ENCODE peak calls at places on chromosomes 7 and 10, in five cellular contexts. D is hepatocyte, K is fibroblast of the aortic adventitia, J is AG09309, M is lower leg skin. T is an unnamed sample.

GRCh38 chr10:124640538-124641231 is 103.5 kb downstream of the FAM53B start:
- DNase-seq in D (no peak), K (no peak), J (no peak), M (no peak), T (no peak)

GRCh38 chr7:108455833-108456677 is at the start of gene NRCAM:
- DNase-seq in M (no peak), K (no peak), J (no peak), D (peak), T (peak)

GRCh38 chr7:139451638-139452037 is 31.8 kb downstream of the KLRG2 start:
- DNase-seq in M (no peak), D (no peak), J (no peak), K (peak), T (no peak)

GRCh38 chr10:78925275-78925674 is 143.5 kb upstream of the ZMIZ1 start:
- DNase-seq in D (no peak), J (no peak), K (no peak), M (no peak), T (no peak)

GRCh38 chr10:132848306-132848705 is 62.4 kb upstream of the NKX6-2 start:
- DNase-seq in D (peak), M (peak), K (no peak), J (no peak), T (no peak)

GRCh38 chr7:51297986-51298385 is 18.6 kb downstream of the COBL start:
- DNase-seq in J (no peak), D (no peak), K (no peak), M (no peak), T (no peak)

GRCh38 chr7:14734839-14735321 is 167.7 kb downstream of the DGKB start:
- DNase-seq in J (no peak), D (peak), K (no peak), M (no peak), T (no peak)

GRCh38 chr10:102220612-102221011 is 5.5 kb upstream of the ELOVL3 start:
- DNase-seq in K (no peak), J (no peak), M (no peak), D (no peak), T (no peak)

GRCh38 chr10:4635394-4635793 is 190.6 kb upstream of the AKR1E2 start:
- DNase-seq in M (no peak), J (no peak), K (peak), D (no peak), T (no peak)

GRCh38 chr7:150811-151221 is 41.6 kb upstream of the FAM20C start:
- DNase-seq in K (no peak), M (no peak), D (no peak), J (no peak), T (no peak)

GRCh38 chr7:18555120-18555519 is 59.6 kb downstream of the HDAC9 start:
- DNase-seq in K (peak), M (no peak), J (peak), D (no peak), T (no peak)

GRCh38 chr10:112025228-112025627 is 158.3 kb downstream of the GPAM start:
- DNase-seq in M (no peak), K (no peak), D (no peak), J (no peak), T (no peak)

GRCh38 chr7:341841-342638 is 52.1 kb downstream of the FOXL3 start:
- DNase-seq in D (peak), K (no peak), M (no peak), J (no peak), T (peak)

GRCh38 chr7:122550545-122550944 is 148.4 kb downstream of the RNF133 start:
- DNase-seq in K (peak), D (no peak), J (no peak), M (no peak), T (no peak)

GRCh38 chr7:2172311-2173183 is 60.2 kb downstream of the MAD1L1 start:
- DNase-seq in M (no peak), J (peak), K (peak), D (peak), T (no peak)

GRCh38 chr10:96509017-96509641 is 4.6 kb downstream of the TLL2 start:
- DNase-seq in M (no peak), D (no peak), J (peak), K (peak), T (no peak)

GRCh38 chr7:148503900-148504487 is 86.6 kb upstream of the C7orf33 start:
- DNase-seq in J (no peak), D (peak), K (peak), M (no peak), T (no peak)

GRCh38 chr7:47227762-47228177 is 354.1 kb downstream of the TNS3 start:
- DNase-seq in D (peak), J (peak), K (peak), M (peak), T (no peak)

GRCh38 chr10:31977440-31978157 is 49.0 kb upstream of the ARHGAP12 start:
- DNase-seq in K (peak), D (no peak), M (no peak), J (peak), T (no peak)

GRCh38 chr10:23157691-23158369 is 34.3 kb upstream of the PTF1A start:
- DNase-seq in J (peak), K (peak), M (no peak), D (peak), T (no peak)

GRCh38 chr10:104323721-104324686 is 14.3 kb downstream of the ITPRIP start:
- DNase-seq in D (no peak), J (no peak), M (no peak), K (no peak), T (no peak)

GRCh38 chr10:91924212-91925021 is 847 bp downstream of the BTAF1 start:
- DNase-seq in K (peak), D (no peak), M (no peak), J (no peak), T (no peak)

GRCh38 chr7:495326-495725 is 24.3 kb downstream of the PDGFA start:
- DNase-seq in J (no peak), K (no peak), M (no peak), D (no peak), T (peak)

GRCh38 chr7:67484244-67484751 is 487.7 kb downstream of the TYW1 start:
- DNase-seq in D (peak), K (peak), M (peak), J (peak), T (no peak)

GRCh38 chr10:124150807-124151417 is 57.5 kb upstream of the CHST15 start:
- DNase-seq in M (no peak), J (no peak), K (no peak), D (no peak), T (no peak)

GRCh38 chr10:72056113-72056512 is 32.2 kb downstream of the SPOCK2 start:
- DNase-seq in J (no peak), M (no peak), D (no peak), K (no peak), T (no peak)

GRCh38 chr7:42931447-42931833 is 534 bp downstream of the PSMA2 start:
- DNase-seq in J (no peak), M (no peak), K (peak), D (no peak), T (no peak)

GRCh38 chr10:59675812-59676211 is 33.8 kb downstream of the SLC16A9 start:
- DNase-seq in M (no peak), D (no peak), J (no peak), K (no peak), T (no peak)

GRCh38 chr10:7945469-7946187 is 108.9 kb upstream of the GATA3 start:
- DNase-seq in K (peak), M (no peak), D (no peak), J (no peak), T (no peak)

GRCh38 chr7:93851536-93851935 is 39.0 kb downstream of the TFPI2 start:
- DNase-seq in M (no peak), J (peak), D (no peak), K (no peak), T (no peak)

GRCh38 chr7:108109216-108109908 is 20.8 kb downstream of the LAMB4 start:
- DNase-seq in D (peak), K (no peak), J (no peak), M (no peak), T (no peak)

GRCh38 chr7:27172388-27172774 is 1.7 kb downstream of the HOXA10 start:
- DNase-seq in M (peak), J (no peak), D (no peak), K (no peak), T (peak)

DNA sequence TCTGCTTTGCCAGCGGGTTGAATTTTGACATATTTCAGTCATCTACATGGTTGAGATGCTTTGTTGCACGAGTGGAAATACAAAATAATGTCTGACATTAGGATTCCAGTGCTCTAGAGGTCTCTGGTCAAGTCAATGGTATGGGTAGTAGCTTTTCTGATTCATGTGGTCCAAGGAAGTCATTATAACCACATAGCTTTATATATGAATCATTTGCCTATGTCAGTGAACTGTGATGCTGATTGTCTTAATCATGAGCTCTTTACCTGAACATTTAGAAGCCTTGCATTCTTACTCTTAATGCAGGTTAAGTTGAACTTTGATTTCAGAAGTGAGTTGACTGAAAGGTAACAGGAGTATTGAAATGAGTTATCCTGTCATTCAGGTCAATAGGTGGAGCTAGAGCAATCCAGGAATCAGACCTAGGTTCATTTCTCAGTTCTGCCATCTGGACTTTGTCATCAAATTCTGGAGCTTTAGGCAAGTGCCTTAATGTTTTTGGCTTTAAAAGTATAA is 3.3 kb downstream of the MAPK8 start:
- DNase-seq in J (no peak), D (peak), M (no peak), K (peak), T (no peak)
- TF ChIP-seq CTCF in J (no peak), D (peak), M (no peak), K (no peak), T (peak)

GRCh38 chr7:32941181-32941995 is 15.9 kb upstream of the FKBP9 start:
- DNase-seq in M (no peak), D (no peak), K (no peak), J (no peak), T (no peak)

GRCh38 chr7:32941996-32942782 is 15.1 kb upstream of the FKBP9 start:
- DNase-seq in J (no peak), M (peak), D (peak), K (peak), T (no peak)

GRCh38 chr7:32943654-32944030 is 13.6 kb upstream of the FKBP9 start:
- DNase-seq in K (no peak), D (no peak), M (no peak), J (no peak), T (no peak)

GRCh38 chr7:32947420-32947983 is 9.7 kb upstream of the FKBP9 start:
- DNase-seq in D (no peak), M (no peak), K (no peak), J (no peak), T (no peak)

DNA sequence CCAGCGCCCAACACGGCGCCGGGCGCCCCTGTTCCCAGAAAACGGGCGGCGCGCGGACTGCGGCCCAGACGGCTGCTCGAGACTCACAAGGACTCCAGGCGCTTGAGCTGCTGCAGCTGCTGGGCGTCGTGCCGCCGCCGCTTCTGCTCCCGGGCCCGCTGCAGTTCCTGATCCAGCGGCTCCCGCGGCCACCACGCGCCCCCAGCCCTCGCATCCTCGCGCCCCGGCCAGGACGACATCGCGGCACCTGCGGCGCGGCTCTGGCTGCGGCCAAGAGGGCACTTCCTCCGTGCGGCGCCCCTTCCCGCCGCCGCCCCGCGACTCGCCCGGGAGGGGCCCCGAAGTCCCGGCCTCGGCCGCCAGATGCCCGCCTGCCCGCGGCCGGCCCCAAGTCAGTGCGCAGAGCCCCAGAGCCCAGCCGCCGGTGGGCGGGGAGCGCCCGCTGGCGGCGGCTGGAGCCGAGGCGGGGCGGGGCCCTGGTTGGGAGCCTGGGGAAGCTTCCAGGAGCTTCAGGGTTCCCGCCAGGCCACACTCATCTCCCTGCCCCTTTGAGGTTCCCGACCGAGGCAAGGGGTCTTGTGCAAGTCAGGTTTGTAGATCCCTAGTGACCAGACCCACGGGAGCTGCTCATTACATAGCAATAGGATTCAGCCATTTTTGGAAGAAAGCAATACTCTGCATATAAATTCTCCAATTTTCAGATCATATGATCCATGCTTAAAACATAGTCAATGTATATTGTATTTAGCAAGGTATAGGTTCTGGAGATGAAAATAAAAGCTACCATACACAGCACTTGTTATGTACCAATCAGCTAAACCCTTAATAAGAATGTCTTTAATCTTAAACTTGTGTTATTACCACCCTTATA is 14.2 kb upstream of the FKBP9 start:
- DNase-seq in M (peak), J (no peak), D (peak), K (peak), T (no peak)
- TF ChIP-seq CTCF in M (no peak), J (peak), D (peak), K (peak), T (peak)

GRCh38 chr10:70538195-70538520 is 59.6 kb downstream of the PALD1 start:
- DNase-seq in M (no peak), J (no peak), D (no peak), K (no peak), T (no peak)

GRCh38 chr10:70538731-70539338 is 60.3 kb downstream of the PALD1 start:
- DNase-seq in K (no peak), M (no peak), D (no peak), J (no peak), T (peak)

GRCh38 chr10:70536196-70536920 is 57.8 kb downstream of the PALD1 start:
- DNase-seq in D (no peak), M (no peak), J (no peak), K (no peak), T (no peak)

GRCh38 chr10:70539471-70539870 is 60.9 kb downstream of the PALD1 start:
- DNase-seq in M (no peak), K (no peak), D (no peak), J (no peak), T (no peak)

DNA sequence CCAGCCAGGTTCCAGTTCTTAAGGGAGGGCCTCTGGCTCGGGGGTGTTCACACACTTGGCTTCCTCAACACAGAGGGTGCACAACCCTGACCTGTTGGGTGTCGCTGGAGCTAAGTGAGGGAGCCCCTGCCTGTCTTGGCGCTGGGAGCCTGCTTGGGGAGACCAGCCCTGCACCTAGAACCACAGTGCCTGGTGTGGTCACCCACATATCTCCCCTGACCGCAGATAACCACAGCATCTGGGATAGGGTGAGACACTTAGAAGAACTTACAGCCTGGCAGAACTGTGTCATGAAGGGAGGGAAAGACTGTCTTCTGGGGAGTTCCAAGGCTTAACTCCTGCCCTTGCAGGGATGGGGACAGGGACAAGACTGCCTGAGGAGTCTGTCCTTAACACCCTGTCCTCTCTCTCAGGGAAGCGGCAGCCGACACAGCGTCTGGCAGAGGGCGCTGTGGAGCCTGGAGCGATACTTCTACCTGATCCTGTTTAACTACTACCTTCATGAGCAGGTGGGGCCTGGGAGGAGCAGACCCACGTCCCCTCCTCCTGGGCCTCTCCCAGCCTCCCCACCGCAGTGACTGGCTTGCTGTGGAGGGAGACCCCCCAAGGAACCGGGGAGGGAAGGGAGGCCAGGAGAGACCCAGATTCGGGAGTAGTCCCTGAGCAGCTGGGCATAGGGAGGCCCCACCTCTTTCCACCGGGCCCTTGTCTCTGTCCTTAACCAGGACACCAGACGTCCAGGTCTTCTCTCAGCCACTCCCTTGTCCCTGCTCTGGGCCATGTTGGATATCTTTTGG is 59.0 kb downstream of the PALD1 start:
- DNase-seq in J (no peak), M (no peak), D (peak), K (no peak), T (no peak)
- TF ChIP-seq CTCF in J (peak), M (no peak), D (peak), K (peak), T (peak)

DNA sequence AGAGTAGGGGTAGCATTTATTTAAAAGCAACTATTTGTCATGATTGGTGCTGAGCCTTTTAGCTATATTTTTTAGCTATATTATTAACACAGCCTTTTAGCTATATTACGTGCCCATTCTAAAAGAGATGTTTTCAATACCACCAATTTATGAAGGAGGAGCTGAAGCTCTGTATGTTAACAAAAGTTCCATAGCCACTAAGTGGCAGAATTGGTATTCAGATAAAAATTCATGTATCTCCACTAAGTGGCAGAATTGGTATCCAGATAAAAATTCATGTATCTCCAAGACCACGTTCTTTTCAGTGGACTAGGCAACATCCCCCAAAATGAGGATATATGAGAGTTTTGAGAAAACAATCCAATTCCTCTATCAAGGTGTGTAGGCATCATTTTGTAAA is 268.6 kb downstream of the HGF start:
- DNase-seq in D (peak), K (peak), J (no peak), M (no peak), T (no peak)
- TF ChIP-seq CTCF in D (peak), K (peak), J (peak), M (no peak), T (peak)

DNA sequence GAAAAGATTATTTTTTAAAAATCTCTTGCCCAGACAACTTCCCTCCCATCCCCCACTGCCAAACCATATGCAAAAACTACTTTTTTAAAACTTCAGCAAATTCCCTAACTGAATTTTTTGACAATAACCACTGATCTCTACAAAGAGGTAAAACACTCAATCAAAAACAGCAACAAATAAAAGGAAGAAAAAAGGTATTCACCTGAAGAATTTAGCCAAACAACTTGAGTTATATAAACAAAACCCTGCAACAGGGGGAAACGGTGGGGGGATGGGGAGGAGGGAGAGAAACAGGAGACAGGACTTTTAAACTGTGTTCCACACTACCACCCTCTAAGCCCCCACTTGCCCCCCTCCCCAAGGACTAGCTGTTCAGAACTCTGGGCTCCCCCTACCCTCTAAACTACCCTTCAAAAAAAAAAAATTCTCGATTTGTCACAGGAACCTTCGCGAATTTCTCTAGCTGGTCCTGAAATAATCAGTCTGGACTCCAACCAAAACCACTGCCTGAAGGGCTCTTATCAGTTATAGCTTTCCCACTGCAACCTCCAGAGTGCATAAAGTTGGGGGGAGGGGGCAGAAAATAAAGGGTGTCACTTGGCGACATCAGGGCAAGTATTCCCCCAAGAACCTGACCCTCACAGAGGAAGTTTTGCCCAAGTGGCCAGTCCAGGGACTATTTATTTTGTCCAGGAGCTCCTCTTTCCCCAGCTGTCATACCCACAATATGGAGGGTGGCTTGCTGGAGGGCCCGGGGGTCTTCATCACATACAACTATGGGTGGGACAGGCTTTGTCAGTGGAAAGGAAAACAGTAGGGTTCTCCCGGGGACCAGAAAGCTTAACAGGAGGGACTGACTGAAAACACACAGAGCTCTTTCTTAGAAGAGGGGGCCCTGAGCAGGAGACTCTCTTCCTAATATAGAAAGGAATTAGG is 1.4 kb downstream of the UBE2H start:
- DNase-seq in M (peak), K (peak), D (peak), J (no peak), T (peak)
- TF ChIP-seq CTCF in M (no peak), K (no peak), D (no peak), J (no peak), T (no peak)

GRCh38 chr10:98262571-98262970 is 5.4 kb downstream of the LOXL4 start:
- DNase-seq in D (no peak), J (no peak), M (peak), K (peak), T (no peak)
- TF ChIP-seq CTCF in D (peak), J (peak), M (no peak), K (peak), T (peak)

GRCh38 chr7:24715661-24716479 is 41.4 kb downstream of the GSDME start:
- DNase-seq in D (peak), M (no peak), K (no peak), J (no peak), T (no peak)
- TF ChIP-seq CTCF in D (peak), M (no peak), K (peak), J (peak), T (peak)

T was measured in chondrocyte.